ENCODE peak calls at places on chromosomes 16 and 17, in seven cellular contexts. G, U, M, T, B, S and Q are unnamed samples.

GRCh38 chr17:1150863-1151685 is 28.7 kb downstream of the ABR start:
- DNase-seq in G (no peak), U (no peak), M (no peak), T (no peak), B (no peak), S (no peak), Q (peak; percentile 22)

GRCh38 chr16:27436921-27437650 is 35.1 kb downstream of the IL21R start:
- DNase-seq in G (no peak), U (peak; percentile 50), M (no peak), T (no peak), B (no peak), S (no peak), Q (no peak)

GRCh38 chr16:15539197-15539596 is 103.8 kb downstream of the MARF1 start:
- DNase-seq in G (no peak), U (no peak), M (no peak), T (no peak), B (peak; percentile 67), S (peak; percentile 15), Q (no peak)

GRCh38 chr17:59427996-59428395 is 96.5 kb downstream of the YPEL2 start:
- DNase-seq in G (peak; percentile 52), U (no peak), M (no peak), T (no peak), B (no peak), S (no peak), Q (peak; percentile 43)

GRCh38 chr17:40779181-40779909 is 3.0 kb downstream of the KRT27 start:
- DNase-seq in G (no peak), U (no peak), M (no peak), T (no peak), B (no peak), S (no peak), Q (no peak)

GRCh38 chr17:82830249-82830661 is 9.6 kb downstream of the ZNF750 start:
- DNase-seq in G (no peak), U (no peak), M (no peak), T (peak; percentile 82), B (no peak), S (no peak), Q (peak; percentile 52)

GRCh38 chr17:77488531-77489238 is 347.9 kb downstream of the SEC14L1 start:
- DNase-seq in G (peak; percentile 46), U (no peak), M (no peak), T (no peak), B (peak; percentile 26), S (no peak), Q (no peak)

GRCh38 chr17:73308017-73308823 is 3.6 kb downstream of the CDC42EP4 start:
- DNase-seq in G (peak; percentile 90), U (peak; percentile 94), M (peak; percentile 86), T (peak; percentile 65), B (no peak), S (peak; percentile 92), Q (peak; percentile 98)

GRCh38 chr17:35666967-35667552 is 64.4 kb upstream of the RASL10B start:
- DNase-seq in G (no peak), U (no peak), M (peak; percentile 40), T (no peak), B (no peak), S (no peak), Q (peak; percentile 6)

GRCh38 chr16:70432304-70432799 is 6.5 kb downstream of the ST3GAL2 start:
- DNase-seq in G (no peak), U (no peak), M (no peak), T (no peak), B (no peak), S (no peak), Q (no peak)

GRCh38 chr16:70434489-70435260 is 4.2 kb downstream of the ST3GAL2 start:
- DNase-seq in G (no peak), U (no peak), M (no peak), T (no peak), B (no peak), S (no peak), Q (no peak)

GRCh38 chr16:70430667-70431536 is 8.0 kb downstream of the ST3GAL2 start:
- DNase-seq in G (no peak), U (no peak), M (no peak), T (no peak), B (peak; percentile 91), S (peak; percentile 47), Q (no peak)

GRCh38 chr16:70433456-70434103 is 5.3 kb downstream of the ST3GAL2 start:
- DNase-seq in G (peak; percentile 79), U (peak; percentile 83), M (peak; percentile 57), T (peak; percentile 61), B (no peak), S (peak; percentile 33), Q (peak; percentile 86)

GRCh38 chr16:70432800-70433455 is 6.0 kb downstream of the ST3GAL2 start:
- DNase-seq in G (peak; percentile 62), U (no peak), M (no peak), T (no peak), B (peak; percentile 44), S (peak; percentile 51), Q (peak; percentile 39)
- H3K4me3 ChIP-seq in G (no peak overlapping the region), U (peak overlapping the region; percentile 47), M (no peak overlapping the region), T (peak overlapping the region; percentile 2), B (no peak overlapping the region), S (no peak overlapping the region), Q (no peak overlapping the region)

GRCh38 chr17:44121206-44121605 is 2.2 kb downstream of the HDAC5 start:
- DNase-seq in G (no peak), U (peak; percentile 74), M (no peak), T (no peak), B (peak; percentile 59), S (no peak), Q (no peak)
- H3K4me3 ChIP-seq in G (no peak overlapping the region), U (peak overlapping the region; percentile 76), M (no peak overlapping the region), T (peak overlapping the region; percentile 99), B (no peak overlapping the region), S (no peak overlapping the region), Q (peak overlapping the region; percentile 90)

GRCh38 chr17:72110953-72111339 is 9.9 kb upstream of the SOX9 start:
- DNase-seq in G (no peak), U (no peak), M (no peak), T (no peak), B (no peak), S (peak; percentile 35), Q (no peak)

GRCh38 chr17:72113751-72114150 is 7.1 kb upstream of the SOX9 start:
- DNase-seq in G (no peak), U (no peak), M (no peak), T (no peak), B (no peak), S (no peak), Q (no peak)

GRCh38 chr17:72107100-72107499 is 13.7 kb upstream of the SOX9 start:
- DNase-seq in G (no peak), U (no peak), M (no peak), T (no peak), B (no peak), S (no peak), Q (no peak)

GRCh38 chr17:72111374-72111773 is 9.4 kb upstream of the SOX9 start:
- DNase-seq in G (no peak), U (no peak), M (no peak), T (no peak), B (no peak), S (no peak), Q (no peak)

GRCh38 chr17:72110231-72110952 is 10.4 kb upstream of the SOX9 start:
- DNase-seq in G (no peak), U (no peak), M (no peak), T (no peak), B (no peak), S (no peak), Q (no peak)
- H3K4me3 ChIP-seq in G (no peak overlapping the region), U (peak overlapping the region; percentile 51), M (no peak overlapping the region), T (no peak overlapping the region), B (no peak overlapping the region), S (no peak overlapping the region), Q (no peak overlapping the region)

GRCh38 chr16:28930652-28931051 is 1.1 kb upstream of the CD19 start:
- DNase-seq in G (no peak), U (no peak), M (no peak), T (no peak), B (peak; percentile 26), S (no peak), Q (no peak)

GRCh38 chr16:28932339-28933141 is 769 bp downstream of the CD19 start:
- DNase-seq in G (no peak), U (no peak), M (no peak), T (no peak), B (peak; percentile 39), S (no peak), Q (no peak)

GRCh38 chr16:28931801-28932225 is at the start of gene CD19:
- DNase-seq in G (no peak), U (no peak), M (no peak), T (no peak), B (peak; percentile 28), S (no peak), Q (no peak)

GRCh38 chr16:28935333-28935732 is 3.6 kb downstream of the CD19 start:
- DNase-seq in G (no peak), U (no peak), M (no peak), T (no peak), B (no peak), S (no peak), Q (no peak)

GRCh38 chr16:28933176-28933575 is 1.4 kb downstream of the CD19 start:
- DNase-seq in G (no peak), U (no peak), M (no peak), T (no peak), B (peak; percentile 37), S (no peak), Q (no peak)
- H3K4me3 ChIP-seq in G (no peak overlapping the region), U (no peak overlapping the region), M (no peak overlapping the region), T (no peak overlapping the region), B (no peak overlapping the region), S (no peak overlapping the region), Q (no peak overlapping the region)

GRCh38 chr16:84832488-84833141 is 12.8 kb downstream of the CRISPLD2 start:
- DNase-seq in G (peak; percentile 84), U (peak; percentile 97), M (peak; percentile 99), T (peak; percentile 93), B (no peak), S (peak; percentile 78), Q (peak; percentile 99)
- H3K4me3 ChIP-seq in G (no peak overlapping the region), U (peak overlapping the region; percentile 57), M (no peak overlapping the region), T (peak overlapping the region; percentile 33), B (no peak overlapping the region), S (no peak overlapping the region), Q (peak overlapping the region; percentile 15)

GRCh38 chr17:75830168-75831031 is 13.8 kb downstream of the UNC13D start:
- DNase-seq in G (no peak), U (no peak), M (no peak), T (no peak), B (peak; percentile 94), S (peak; percentile 72), Q (no peak)

GRCh38 chr17:75831032-75831567 is 13.1 kb downstream of the UNC13D start:
- DNase-seq in G (no peak), U (no peak), M (no peak), T (no peak), B (peak; percentile 84), S (peak; percentile 56), Q (no peak)

GRCh38 chr17:75828051-75828400 is 16.2 kb downstream of the UNC13D start:
- DNase-seq in G (no peak), U (no peak), M (no peak), T (no peak), B (peak; percentile 85), S (no peak), Q (no peak)

GRCh38 chr17:75828741-75829140 is 15.5 kb downstream of the UNC13D start:
- DNase-seq in G (no peak), U (no peak), M (no peak), T (no peak), B (no peak), S (no peak), Q (no peak)

GRCh38 chr17:75829747-75830146 is 14.5 kb downstream of the UNC13D start:
- DNase-seq in G (no peak), U (no peak), M (no peak), T (no peak), B (no peak), S (no peak), Q (no peak)
- H3K4me3 ChIP-seq in G (no peak overlapping the region), U (no peak overlapping the region), M (no peak overlapping the region), T (no peak overlapping the region), B (no peak overlapping the region), S (no peak overlapping the region), Q (no peak overlapping the region)

GRCh38 chr17:17154556-17154955 is 51.6 kb downstream of the PLD6 start:
- DNase-seq in G (no peak), U (no peak), M (no peak), T (no peak), B (no peak), S (no peak), Q (no peak)
- H3K4me3 ChIP-seq in G (no peak overlapping the region), U (no peak overlapping the region), M (no peak overlapping the region), T (no peak overlapping the region), B (no peak overlapping the region), S (no peak overlapping the region), Q (no peak overlapping the region)